ENCODE peak calls at places on chromosomes 16 and 17, in seven cellular contexts. One of them, this sample, is unnamed.

GRCh38 chr17:33285413-33285812 is 7.7 kb downstream of the ASIC2 start:
- DNase-seq in caudate nucleus: no peak
- DNase-seq in NCI-H1092: no peak
- DNase-seq in HEK293T: no peak
- DNase-seq in cardiac fibroblast: no peak
- DNase-seq in glutamatergic neuron: no peak
- DNase-seq in OCI-M1: no peak
- DNase-seq in this sample: no peak

GRCh38 chr17:75455896-75456416 is 479 bp upstream of the TMEM94 start:
- DNase-seq in caudate nucleus: no peak
- DNase-seq in NCI-H1092: no peak
- DNase-seq in HEK293T: no peak
- DNase-seq in cardiac fibroblast: no peak
- DNase-seq in glutamatergic neuron: no peak
- DNase-seq in OCI-M1: no peak
- DNase-seq in this sample: no peak

GRCh38 chr16:2486645-2487516 is 12.0 kb downstream of the TBC1D24 start:
- DNase-seq in caudate nucleus: peak
- DNase-seq in NCI-H1092: peak
- DNase-seq in HEK293T: no peak
- DNase-seq in cardiac fibroblast: no peak
- DNase-seq in glutamatergic neuron: peak
- DNase-seq in OCI-M1: no peak
- DNase-seq in this sample: no peak

GRCh38 chr16:85946680-85947510 is 47.9 kb downstream of the IRF8 start:
- DNase-seq in caudate nucleus: no peak
- DNase-seq in NCI-H1092: no peak
- DNase-seq in HEK293T: no peak
- DNase-seq in cardiac fibroblast: no peak
- DNase-seq in glutamatergic neuron: peak
- DNase-seq in OCI-M1: no peak
- DNase-seq in this sample: no peak

GRCh38 chr16:72836181-72836580 is 211.7 kb downstream of the ZFHX3 start:
- DNase-seq in caudate nucleus: no peak
- DNase-seq in NCI-H1092: no peak
- DNase-seq in HEK293T: no peak
- DNase-seq in cardiac fibroblast: no peak
- DNase-seq in glutamatergic neuron: no peak
- DNase-seq in OCI-M1: no peak
- DNase-seq in this sample: no peak

GRCh38 chr16:28193530-28194423 is 18.0 kb downstream of the XPO6 start:
- DNase-seq in caudate nucleus: no peak
- DNase-seq in NCI-H1092: no peak
- DNase-seq in HEK293T: no peak
- DNase-seq in cardiac fibroblast: peak
- DNase-seq in glutamatergic neuron: no peak
- DNase-seq in OCI-M1: peak
- DNase-seq in this sample: no peak

GRCh38 chr16:2186505-2186904 is 9.9 kb downstream of the CASKIN1 start:
- DNase-seq in caudate nucleus: no peak
- DNase-seq in NCI-H1092: no peak
- DNase-seq in HEK293T: no peak
- DNase-seq in cardiac fibroblast: no peak
- DNase-seq in glutamatergic neuron: no peak
- DNase-seq in OCI-M1: no peak
- DNase-seq in this sample: no peak

GRCh38 chr17:33014751-33015150 is 23.1 kb downstream of the SPACA3 start:
- DNase-seq in caudate nucleus: no peak
- DNase-seq in NCI-H1092: no peak
- DNase-seq in HEK293T: no peak
- DNase-seq in cardiac fibroblast: no peak
- DNase-seq in glutamatergic neuron: no peak
- DNase-seq in OCI-M1: no peak
- DNase-seq in this sample: peak

GRCh38 chr17:80709090-80709695 is 164.6 kb downstream of the RPTOR start:
- DNase-seq in caudate nucleus: no peak
- DNase-seq in NCI-H1092: no peak
- DNase-seq in HEK293T: no peak
- DNase-seq in cardiac fibroblast: no peak
- DNase-seq in glutamatergic neuron: no peak
- DNase-seq in OCI-M1: no peak
- DNase-seq in this sample: no peak

GRCh38 chr16:28086496-28087139 is 23.1 kb upstream of the GSG1L start:
- DNase-seq in caudate nucleus: no peak
- DNase-seq in NCI-H1092: no peak
- DNase-seq in HEK293T: no peak
- DNase-seq in cardiac fibroblast: no peak
- DNase-seq in glutamatergic neuron: peak
- DNase-seq in OCI-M1: no peak
- DNase-seq in this sample: no peak

GRCh38 chr16:72840591-72841381 is 207.1 kb downstream of the ZFHX3 start:
- DNase-seq in caudate nucleus: no peak
- DNase-seq in NCI-H1092: no peak
- DNase-seq in HEK293T: no peak
- DNase-seq in cardiac fibroblast: no peak
- DNase-seq in glutamatergic neuron: no peak
- DNase-seq in OCI-M1: peak
- DNase-seq in this sample: no peak

GRCh38 chr17:58083491-58084316 is 485 bp downstream of the DYNLL2 start:
- DNase-seq in caudate nucleus: no peak
- DNase-seq in NCI-H1092: peak
- DNase-seq in HEK293T: peak
- DNase-seq in cardiac fibroblast: peak
- DNase-seq in glutamatergic neuron: peak
- DNase-seq in OCI-M1: peak
- DNase-seq in this sample: no peak

GRCh38 chr17:58388302-58389190 is 28.8 kb downstream of the RNF43 start:
- DNase-seq in caudate nucleus: no peak
- DNase-seq in NCI-H1092: no peak
- DNase-seq in HEK293T: no peak
- DNase-seq in cardiac fibroblast: no peak
- DNase-seq in glutamatergic neuron: no peak
- DNase-seq in OCI-M1: no peak
- DNase-seq in this sample: no peak

GRCh38 chr17:78125138-78125913 is 3.2 kb downstream of the TMC6 start:
- DNase-seq in caudate nucleus: no peak
- DNase-seq in NCI-H1092: no peak
- DNase-seq in HEK293T: no peak
- DNase-seq in cardiac fibroblast: no peak
- DNase-seq in glutamatergic neuron: no peak
- DNase-seq in OCI-M1: no peak
- DNase-seq in this sample: no peak

GRCh38 chr16:47848481-47849109 is 307.2 kb downstream of the ABCC12 start:
- DNase-seq in caudate nucleus: peak
- DNase-seq in NCI-H1092: peak
- DNase-seq in HEK293T: no peak
- DNase-seq in cardiac fibroblast: peak
- DNase-seq in glutamatergic neuron: no peak
- DNase-seq in OCI-M1: no peak
- DNase-seq in this sample: no peak

GRCh38 chr17:2094891-2095535 is 40.1 kb downstream of the HIC1 start:
- DNase-seq in caudate nucleus: no peak
- DNase-seq in NCI-H1092: peak
- DNase-seq in HEK293T: no peak
- DNase-seq in cardiac fibroblast: peak
- DNase-seq in glutamatergic neuron: peak
- DNase-seq in OCI-M1: no peak
- DNase-seq in this sample: no peak

GRCh38 chr17:54727624-54728023 is 173.0 kb upstream of the TOM1L1 start:
- DNase-seq in caudate nucleus: no peak
- DNase-seq in NCI-H1092: no peak
- DNase-seq in HEK293T: no peak
- DNase-seq in cardiac fibroblast: no peak
- DNase-seq in glutamatergic neuron: no peak
- DNase-seq in OCI-M1: peak
- DNase-seq in this sample: no peak

GRCh38 chr17:83079340-83079747 is at the start of gene METRNL:
- DNase-seq in caudate nucleus: peak
- DNase-seq in NCI-H1092: no peak
- DNase-seq in HEK293T: peak
- DNase-seq in cardiac fibroblast: peak
- DNase-seq in glutamatergic neuron: peak
- DNase-seq in OCI-M1: peak
- DNase-seq in this sample: peak

GRCh38 chr17:610285-610684 is 104.4 kb downstream of the VPS53 start:
- DNase-seq in caudate nucleus: no peak
- DNase-seq in NCI-H1092: no peak
- DNase-seq in HEK293T: no peak
- DNase-seq in cardiac fibroblast: no peak
- DNase-seq in glutamatergic neuron: no peak
- DNase-seq in OCI-M1: no peak
- DNase-seq in this sample: no peak

GRCh38 chr16:50530277-50531236 is 17.6 kb upstream of the NKD1 start:
- DNase-seq in caudate nucleus: no peak
- DNase-seq in NCI-H1092: no peak
- DNase-seq in HEK293T: no peak
- DNase-seq in cardiac fibroblast: no peak
- DNase-seq in glutamatergic neuron: no peak
- DNase-seq in OCI-M1: no peak
- DNase-seq in this sample: no peak

GRCh38 chr16:86229866-86230656 is 280.3 kb upstream of the FOXF1 start:
- DNase-seq in caudate nucleus: no peak
- DNase-seq in NCI-H1092: no peak
- DNase-seq in HEK293T: no peak
- DNase-seq in cardiac fibroblast: no peak
- DNase-seq in glutamatergic neuron: no peak
- DNase-seq in OCI-M1: no peak
- DNase-seq in this sample: peak

GRCh38 chr16:9081843-9082242 is 9.6 kb upstream of the HAPSTR1 start:
- DNase-seq in caudate nucleus: no peak
- DNase-seq in NCI-H1092: no peak
- DNase-seq in HEK293T: no peak
- DNase-seq in cardiac fibroblast: no peak
- DNase-seq in glutamatergic neuron: no peak
- DNase-seq in OCI-M1: no peak
- DNase-seq in this sample: no peak

GRCh38 chr16:18049454-18050133 is 286.9 kb downstream of the NPIPA8 start:
- DNase-seq in caudate nucleus: no peak
- DNase-seq in NCI-H1092: no peak
- DNase-seq in HEK293T: no peak
- DNase-seq in cardiac fibroblast: no peak
- DNase-seq in glutamatergic neuron: no peak
- DNase-seq in OCI-M1: no peak
- DNase-seq in this sample: no peak

GRCh38 chr17:82148997-82149396 is 51.0 kb upstream of the FASN start:
- DNase-seq in caudate nucleus: no peak
- DNase-seq in NCI-H1092: no peak
- DNase-seq in HEK293T: no peak
- DNase-seq in cardiac fibroblast: no peak
- DNase-seq in glutamatergic neuron: no peak
- DNase-seq in OCI-M1: no peak
- DNase-seq in this sample: no peak

GRCh38 chr17:5661486-5662125 is 77.3 kb upstream of the NLRP1 start:
- DNase-seq in caudate nucleus: no peak
- DNase-seq in NCI-H1092: no peak
- DNase-seq in HEK293T: no peak
- DNase-seq in cardiac fibroblast: no peak
- DNase-seq in glutamatergic neuron: no peak
- DNase-seq in OCI-M1: no peak
- DNase-seq in this sample: peak

GRCh38 chr17:72053069-72053846 is 67.6 kb upstream of the SOX9 start:
- DNase-seq in caudate nucleus: no peak
- DNase-seq in NCI-H1092: peak
- DNase-seq in HEK293T: peak
- DNase-seq in cardiac fibroblast: no peak
- DNase-seq in glutamatergic neuron: peak
- DNase-seq in OCI-M1: no peak
- DNase-seq in this sample: no peak

GRCh38 chr17:22704674-22705073 is 1012.4 kb downstream of the KCNJ18 start:
- DNase-seq in caudate nucleus: no peak
- DNase-seq in NCI-H1092: no peak
- DNase-seq in HEK293T: no peak
- DNase-seq in cardiac fibroblast: no peak
- DNase-seq in glutamatergic neuron: no peak
- DNase-seq in OCI-M1: peak
- DNase-seq in this sample: no peak

GRCh38 chr17:58344047-58344790 is 7.8 kb downstream of the SUPT4H1 start:
- DNase-seq in caudate nucleus: no peak
- DNase-seq in NCI-H1092: no peak
- DNase-seq in HEK293T: no peak
- DNase-seq in cardiac fibroblast: no peak
- DNase-seq in glutamatergic neuron: no peak
- DNase-seq in OCI-M1: no peak
- DNase-seq in this sample: no peak

GRCh38 chr17:1373710-1374237 is 26.2 kb downstream of the YWHAE start:
- DNase-seq in caudate nucleus: no peak
- DNase-seq in NCI-H1092: no peak
- DNase-seq in HEK293T: no peak
- DNase-seq in cardiac fibroblast: no peak
- DNase-seq in glutamatergic neuron: no peak
- DNase-seq in OCI-M1: no peak
- DNase-seq in this sample: no peak

GRCh38 chr17:65975878-65976277 is 216.1 kb downstream of the CEP112 start:
- DNase-seq in caudate nucleus: no peak
- DNase-seq in NCI-H1092: no peak
- DNase-seq in HEK293T: no peak
- DNase-seq in cardiac fibroblast: no peak
- DNase-seq in glutamatergic neuron: no peak
- DNase-seq in OCI-M1: peak
- DNase-seq in this sample: no peak

GRCh38 chr17:41695954-41696720 is 7.5 kb downstream of the EIF1 start:
- DNase-seq in caudate nucleus: no peak
- DNase-seq in NCI-H1092: peak
- DNase-seq in HEK293T: peak
- DNase-seq in cardiac fibroblast: peak
- DNase-seq in glutamatergic neuron: peak
- DNase-seq in OCI-M1: peak
- DNase-seq in this sample: no peak

GRCh38 chr17:49980703-49981197 is 11.8 kb downstream of the DLX4 start:
- DNase-seq in caudate nucleus: no peak
- DNase-seq in NCI-H1092: no peak
- DNase-seq in HEK293T: no peak
- DNase-seq in cardiac fibroblast: no peak
- DNase-seq in glutamatergic neuron: peak
- DNase-seq in OCI-M1: peak
- DNase-seq in this sample: no peak

GRCh38 chr17:17837380-17837821 is 615 bp upstream of the SREBF1 start:
- DNase-seq in caudate nucleus: no peak
- DNase-seq in NCI-H1092: no peak
- DNase-seq in HEK293T: no peak
- DNase-seq in cardiac fibroblast: peak
- DNase-seq in glutamatergic neuron: no peak
- DNase-seq in OCI-M1: peak
- DNase-seq in this sample: no peak

This sample was measured in mesenteric fat pad.